ENCODE peak calls at places on chromosomes 2 and 18, in five cellular contexts. One of them, this sample, is unnamed.

GRCh38 chr2:186603208-186603765 is 13.4 kb downstream of the ITGAV start:
- DNase-seq in type B pancreatic cell: no peak
- DNase-seq in kidney: no peak
- DNase-seq in upper lobe of right lung: no peak
- DNase-seq in CD14-positive monocyte: no peak
- DNase-seq in this sample: no peak

GRCh38 chr2:149410701-149411484 is 80.5 kb downstream of the LYPD6 start:
- DNase-seq in type B pancreatic cell: no peak
- DNase-seq in kidney: no peak
- DNase-seq in upper lobe of right lung: no peak
- DNase-seq in CD14-positive monocyte: no peak
- DNase-seq in this sample: no peak

GRCh38 chr2:128408349-128409305 is 90.0 kb upstream of the HS6ST1 start:
- DNase-seq in type B pancreatic cell: peak; percentile 62
- DNase-seq in kidney: peak; percentile 55
- DNase-seq in upper lobe of right lung: peak; percentile 57
- DNase-seq in CD14-positive monocyte: peak; percentile 15
- DNase-seq in this sample: peak; percentile 66

GRCh38 chr2:158381205-158381604 is 75.3 kb downstream of the CCDC148 start:
- DNase-seq in type B pancreatic cell: no peak
- DNase-seq in kidney: no peak
- DNase-seq in upper lobe of right lung: no peak
- DNase-seq in CD14-positive monocyte: no peak
- DNase-seq in this sample: no peak

GRCh38 chr2:207223051-207223450 is 57.3 kb upstream of the KLF7 start:
- DNase-seq in type B pancreatic cell: no peak
- DNase-seq in kidney: no peak
- DNase-seq in upper lobe of right lung: no peak
- DNase-seq in CD14-positive monocyte: no peak
- DNase-seq in this sample: no peak

GRCh38 chr2:230085201-230085600 is 16.5 kb upstream of the SLC16A14 start:
- DNase-seq in type B pancreatic cell: no peak
- DNase-seq in kidney: no peak
- DNase-seq in upper lobe of right lung: no peak
- DNase-seq in CD14-positive monocyte: no peak
- DNase-seq in this sample: no peak

GRCh38 chr18:79699653-79700052 is 20.1 kb downstream of the CTDP1 start:
- DNase-seq in type B pancreatic cell: no peak
- DNase-seq in kidney: no peak
- DNase-seq in upper lobe of right lung: no peak
- DNase-seq in CD14-positive monocyte: no peak
- DNase-seq in this sample: no peak

GRCh38 chr2:7930800-7931635 is 750.8 kb upstream of the ID2 start:
- DNase-seq in type B pancreatic cell: no peak
- DNase-seq in kidney: no peak
- DNase-seq in upper lobe of right lung: no peak
- DNase-seq in CD14-positive monocyte: no peak
- DNase-seq in this sample: no peak

GRCh38 chr18:10047237-10047636 is 133.4 kb downstream of the VAPA start:
- DNase-seq in type B pancreatic cell: no peak
- DNase-seq in kidney: no peak
- DNase-seq in upper lobe of right lung: no peak
- DNase-seq in CD14-positive monocyte: no peak
- DNase-seq in this sample: no peak

GRCh38 chr18:37362158-37362890 is 203.3 kb downstream of the CELF4 start:
- DNase-seq in type B pancreatic cell: no peak
- DNase-seq in kidney: no peak
- DNase-seq in upper lobe of right lung: no peak
- DNase-seq in CD14-positive monocyte: no peak
- DNase-seq in this sample: no peak

GRCh38 chr18:3616744-3617143 is 166.8 kb downstream of the TGIF1 start:
- DNase-seq in type B pancreatic cell: no peak
- DNase-seq in kidney: no peak
- DNase-seq in upper lobe of right lung: no peak
- DNase-seq in CD14-positive monocyte: no peak
- DNase-seq in this sample: no peak

GRCh38 chr2:72077702-72078169 is 69.9 kb downstream of the CYP26B1 start:
- DNase-seq in type B pancreatic cell: no peak
- DNase-seq in kidney: no peak
- DNase-seq in upper lobe of right lung: no peak
- DNase-seq in CD14-positive monocyte: no peak
- DNase-seq in this sample: no peak

GRCh38 chr2:72793798-72794447 is 31.9 kb downstream of the EXOC6B start:
- DNase-seq in type B pancreatic cell: no peak
- DNase-seq in kidney: no peak
- DNase-seq in upper lobe of right lung: no peak
- DNase-seq in CD14-positive monocyte: no peak
- DNase-seq in this sample: no peak

DNA sequence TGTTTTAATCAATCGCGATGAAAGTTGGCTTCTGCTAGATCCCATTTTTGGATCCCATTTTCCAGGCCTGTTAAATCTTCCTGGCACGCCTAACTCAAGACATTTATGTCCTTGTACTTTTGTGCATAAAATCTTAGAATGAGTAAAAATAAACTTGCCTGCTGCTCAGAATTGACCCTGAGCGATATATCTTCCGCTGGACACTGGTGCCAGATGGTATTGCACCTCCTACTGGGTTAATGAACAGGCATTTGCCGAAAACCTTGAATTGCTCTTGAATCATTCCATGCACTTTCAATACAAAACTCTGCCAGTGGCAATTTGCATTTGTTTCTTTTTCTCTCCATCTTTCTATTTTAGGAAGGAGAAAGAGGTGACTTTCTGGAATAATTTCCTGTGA is 60.1 kb upstream of the MGAT5 start:
- DNase-seq in type B pancreatic cell: no peak
- DNase-seq in kidney: no peak
- DNase-seq in upper lobe of right lung: no peak
- DNase-seq in CD14-positive monocyte: no peak
- DNase-seq in this sample: no peak
- TF ChIP-seq CTCF in type B pancreatic cell: peak; percentile 28
- TF ChIP-seq CTCF in kidney: peak; percentile 15
- TF ChIP-seq CTCF in upper lobe of right lung: no peak
- TF ChIP-seq CTCF in CD14-positive monocyte: no peak
- TF ChIP-seq CTCF in this sample: peak; percentile 24

GRCh38 chr2:160085662-160086061 is 23.2 kb upstream of the PLA2R1 start:
- DNase-seq in type B pancreatic cell: no peak
- DNase-seq in kidney: no peak
- DNase-seq in upper lobe of right lung: no peak
- DNase-seq in CD14-positive monocyte: no peak
- DNase-seq in this sample: no peak
- TF ChIP-seq CTCF in type B pancreatic cell: peak; percentile 50
- TF ChIP-seq CTCF in kidney: no peak
- TF ChIP-seq CTCF in upper lobe of right lung: no peak
- TF ChIP-seq CTCF in CD14-positive monocyte: peak; percentile 34
- TF ChIP-seq CTCF in this sample: peak; percentile 12

DNA sequence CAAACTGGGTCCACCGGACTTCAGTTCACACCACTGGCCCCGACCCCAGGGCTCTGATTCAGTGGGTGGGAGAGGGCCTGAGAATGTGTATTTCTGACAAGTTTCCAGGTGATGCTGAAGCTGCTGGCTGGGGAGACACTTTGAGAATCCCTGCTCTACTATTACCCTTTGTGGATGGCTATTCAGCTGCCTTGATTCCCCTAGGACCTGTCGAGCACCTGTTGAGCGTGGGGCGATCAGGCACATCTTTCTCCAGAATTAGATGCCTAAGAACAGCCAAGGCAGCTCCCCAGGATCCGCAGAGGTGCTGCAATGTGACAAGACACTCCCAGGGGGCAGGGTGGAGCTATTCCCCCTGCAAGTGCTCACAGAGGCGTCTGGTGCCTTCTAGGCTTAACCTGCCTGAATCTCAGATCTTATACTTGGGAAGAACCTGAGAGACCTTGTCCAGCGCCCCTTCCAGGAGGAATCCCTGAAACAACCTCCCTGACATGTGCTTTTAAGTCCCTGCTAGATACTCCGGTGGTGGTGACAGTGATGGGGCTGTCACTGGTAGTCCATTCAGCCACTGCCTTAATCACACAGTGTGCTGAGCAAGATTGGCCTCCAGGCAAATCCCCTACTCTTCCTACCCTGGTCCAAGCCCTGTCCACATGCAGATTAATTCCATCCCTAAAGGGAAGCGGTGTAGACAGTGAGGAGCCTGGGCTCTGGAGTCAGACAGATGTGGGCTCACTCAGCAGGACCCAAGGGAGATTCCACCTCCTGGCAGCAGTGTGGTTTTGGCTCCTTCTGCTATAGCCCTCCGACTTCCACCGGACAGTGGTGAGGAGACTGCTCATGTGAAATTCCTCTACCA is 43.4 kb upstream of the OTOF start:
- DNase-seq in type B pancreatic cell: no peak
- DNase-seq in kidney: peak; percentile 58
- DNase-seq in upper lobe of right lung: peak; percentile 16
- DNase-seq in CD14-positive monocyte: no peak
- DNase-seq in this sample: no peak
- TF ChIP-seq CTCF in type B pancreatic cell: peak; percentile 62
- TF ChIP-seq CTCF in kidney: no peak
- TF ChIP-seq CTCF in upper lobe of right lung: no peak
- TF ChIP-seq CTCF in CD14-positive monocyte: no peak
- TF ChIP-seq CTCF in this sample: peak; percentile 12

GRCh38 chr2:101736861-101737291 is 39.4 kb downstream of the MAP4K4 start:
- DNase-seq in type B pancreatic cell: no peak
- DNase-seq in kidney: no peak
- DNase-seq in upper lobe of right lung: no peak
- DNase-seq in CD14-positive monocyte: no peak
- DNase-seq in this sample: no peak

GRCh38 chr2:101737478-101738240 is 40.2 kb downstream of the MAP4K4 start:
- DNase-seq in type B pancreatic cell: no peak
- DNase-seq in kidney: no peak
- DNase-seq in upper lobe of right lung: no peak
- DNase-seq in CD14-positive monocyte: no peak
- DNase-seq in this sample: no peak

GRCh38 chr2:101735166-101735533 is 37.6 kb downstream of the MAP4K4 start:
- DNase-seq in type B pancreatic cell: no peak
- DNase-seq in kidney: no peak
- DNase-seq in upper lobe of right lung: no peak
- DNase-seq in CD14-positive monocyte: no peak
- DNase-seq in this sample: no peak

GRCh38 chr2:101734511-101735165 is 37.1 kb downstream of the MAP4K4 start:
- DNase-seq in type B pancreatic cell: no peak
- DNase-seq in kidney: no peak
- DNase-seq in upper lobe of right lung: no peak
- DNase-seq in CD14-positive monocyte: no peak
- DNase-seq in this sample: no peak

DNA sequence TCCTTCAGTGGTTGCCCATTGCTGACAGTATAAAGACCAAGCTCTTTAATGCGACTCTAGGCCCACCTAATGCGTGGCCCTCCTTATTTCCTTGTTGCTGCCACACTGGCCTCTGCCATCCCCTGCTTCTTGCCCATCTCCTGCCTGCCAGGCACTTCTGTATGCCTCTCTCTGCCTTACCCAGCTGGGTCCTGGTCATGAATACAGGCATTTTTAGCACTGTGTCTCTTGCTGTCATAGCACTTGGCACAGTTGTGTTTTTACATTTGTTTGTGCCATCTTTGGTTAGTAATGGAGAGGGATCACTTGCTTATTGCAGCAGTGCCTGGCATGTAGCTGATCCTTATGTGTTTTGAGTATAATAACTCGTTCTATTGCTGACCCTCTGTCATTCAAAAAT is 38.7 kb downstream of the MAP4K4 start:
- DNase-seq in type B pancreatic cell: no peak
- DNase-seq in kidney: no peak
- DNase-seq in upper lobe of right lung: no peak
- DNase-seq in CD14-positive monocyte: no peak
- DNase-seq in this sample: no peak
- TF ChIP-seq CTCF in type B pancreatic cell: no peak
- TF ChIP-seq CTCF in kidney: no peak
- TF ChIP-seq CTCF in upper lobe of right lung: no peak
- TF ChIP-seq CTCF in CD14-positive monocyte: no peak
- TF ChIP-seq CTCF in this sample: no peak

GRCh38 chr2:121382744-121383143 is 97.7 kb upstream of the TFCP2L1 start:
- DNase-seq in type B pancreatic cell: no peak
- DNase-seq in kidney: no peak
- DNase-seq in upper lobe of right lung: no peak
- DNase-seq in CD14-positive monocyte: no peak
- DNase-seq in this sample: no peak
- TF ChIP-seq CTCF in type B pancreatic cell: no peak
- TF ChIP-seq CTCF in kidney: no peak
- TF ChIP-seq CTCF in upper lobe of right lung: no peak
- TF ChIP-seq CTCF in CD14-positive monocyte: no peak
- TF ChIP-seq CTCF in this sample: no peak

GRCh38 chr2:60456115-60456770 is 97.2 kb downstream of the BCL11A start:
- DNase-seq in type B pancreatic cell: no peak
- DNase-seq in kidney: no peak
- DNase-seq in upper lobe of right lung: no peak
- DNase-seq in CD14-positive monocyte: no peak
- DNase-seq in this sample: peak; percentile 5
- TF ChIP-seq CTCF in type B pancreatic cell: peak; percentile 35
- TF ChIP-seq CTCF in kidney: no peak
- TF ChIP-seq CTCF in upper lobe of right lung: no peak
- TF ChIP-seq CTCF in CD14-positive monocyte: no peak
- TF ChIP-seq CTCF in this sample: peak; percentile 6

GRCh38 chr2:68506170-68506569 is 38.8 kb downstream of the APLF start:
- DNase-seq in type B pancreatic cell: no peak
- DNase-seq in kidney: no peak
- DNase-seq in upper lobe of right lung: no peak
- DNase-seq in CD14-positive monocyte: no peak
- DNase-seq in this sample: no peak
- TF ChIP-seq CTCF in type B pancreatic cell: no peak
- TF ChIP-seq CTCF in kidney: no peak
- TF ChIP-seq CTCF in upper lobe of right lung: no peak
- TF ChIP-seq CTCF in CD14-positive monocyte: no peak
- TF ChIP-seq CTCF in this sample: no peak

GRCh38 chr2:28496781-28497180 is 921 bp downstream of the PLB1 start:
- DNase-seq in type B pancreatic cell: no peak
- DNase-seq in kidney: no peak
- DNase-seq in upper lobe of right lung: no peak
- DNase-seq in CD14-positive monocyte: no peak
- DNase-seq in this sample: peak; percentile 69
- TF ChIP-seq CTCF in type B pancreatic cell: no peak
- TF ChIP-seq CTCF in kidney: no peak
- TF ChIP-seq CTCF in upper lobe of right lung: no peak
- TF ChIP-seq CTCF in CD14-positive monocyte: no peak
- TF ChIP-seq CTCF in this sample: no peak

DNA sequence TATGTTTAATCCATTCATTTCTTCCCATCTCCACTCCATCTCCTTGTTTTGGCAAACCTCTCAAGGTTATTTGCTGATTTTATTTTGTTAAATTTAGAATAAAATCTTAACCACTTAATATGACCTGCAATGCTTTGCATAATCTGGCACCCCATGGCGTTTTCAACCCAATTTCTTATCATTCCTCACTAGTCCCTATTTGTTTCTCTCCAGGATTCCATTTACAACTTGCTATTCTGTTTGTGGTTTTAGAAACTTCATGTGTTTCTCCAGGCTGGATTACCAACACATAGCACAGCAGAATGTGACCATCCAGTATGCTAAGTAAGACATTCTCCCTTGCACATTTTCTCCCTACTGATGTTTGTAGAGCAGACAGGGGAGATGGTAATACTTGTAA is 749.2 kb upstream of the FSHR start:
- DNase-seq in type B pancreatic cell: no peak
- DNase-seq in kidney: no peak
- DNase-seq in upper lobe of right lung: no peak
- DNase-seq in CD14-positive monocyte: no peak
- DNase-seq in this sample: no peak
- TF ChIP-seq CTCF in type B pancreatic cell: no peak
- TF ChIP-seq CTCF in kidney: no peak
- TF ChIP-seq CTCF in upper lobe of right lung: no peak
- TF ChIP-seq CTCF in CD14-positive monocyte: no peak
- TF ChIP-seq CTCF in this sample: no peak